ENCODE peak calls at places on chromosomes 16 and 17, in six cellular contexts. C is pancreas, Y is tibial nerve, J is cardiac muscle cell, R is mammary epithelial cell, X is GM12878. S is an unnamed sample.

GRCh38 chr17:61286449-61286848 is 113.2 kb upstream of the TBX2 start:
- DNase-seq in C (no peak), Y (no peak), J (no peak), R (no peak), X (no peak), S (no peak)

GRCh38 chr16:17273142-17273561 is 197.6 kb downstream of the XYLT1 start:
- DNase-seq in C (no peak), Y (no peak), J (no peak), R (peak), X (no peak), S (peak)

GRCh38 chr17:2050246-2050866 is 4.5 kb upstream of the HIC1 start:
- DNase-seq in C (peak), Y (no peak), J (peak), R (peak), X (no peak), S (peak)

GRCh38 chr17:50192873-50193274 is 8.6 kb downstream of the COL1A1 start:
- DNase-seq in C (no peak), Y (no peak), J (no peak), R (no peak), X (no peak), S (no peak)

GRCh38 chr17:8488491-8488890 is 52.8 kb downstream of the NDEL1 start:
- DNase-seq in C (no peak), Y (no peak), J (no peak), R (no peak), X (no peak), S (no peak)

GRCh38 chr16:81634380-81635121 is 144.5 kb upstream of the PLCG2 start:
- DNase-seq in C (no peak), Y (no peak), J (peak), R (no peak), X (no peak), S (no peak)

GRCh38 chr16:86377251-86378022 is 132.9 kb upstream of the FOXF1 start:
- DNase-seq in C (no peak), Y (no peak), J (peak), R (no peak), X (no peak), S (no peak)

GRCh38 chr16:81752225-81752875 is 26.7 kb upstream of the PLCG2 start:
- DNase-seq in C (no peak), Y (no peak), J (no peak), R (no peak), X (peak), S (no peak)

GRCh38 chr17:16406742-16407674 is 8.4 kb upstream of the TRPV2 start:
- DNase-seq in C (no peak), Y (no peak), J (peak), R (no peak), X (peak), S (no peak)

GRCh38 chr17:27565874-27566672 is 64.9 kb upstream of the LGALS9 start:
- DNase-seq in C (no peak), Y (no peak), J (no peak), R (no peak), X (no peak), S (no peak)

GRCh38 chr16:16021988-16022682 is 72.7 kb downstream of the ABCC1 start:
- DNase-seq in C (peak), Y (peak), J (peak), R (peak), X (no peak), S (peak)

GRCh38 chr17:1030684-1031557 is 34.0 kb downstream of the TIMM22 start:
- DNase-seq in C (peak), Y (peak), J (no peak), R (no peak), X (no peak), S (no peak)

GRCh38 chr16:58501242-58502131 is 1.5 kb downstream of the NDRG4 start:
- DNase-seq in C (peak), Y (no peak), J (peak), R (no peak), X (no peak), S (no peak)

GRCh38 chr17:19714542-19715411 is 1.6 kb downstream of the SLC47A2 start:
- DNase-seq in C (peak), Y (no peak), J (no peak), R (no peak), X (no peak), S (no peak)

GRCh38 chr16:86616906-86617305 is 38.6 kb downstream of the FOXL1 start:
- DNase-seq in C (no peak), Y (no peak), J (no peak), R (no peak), X (no peak), S (no peak)

GRCh38 chr17:28475151-28475900 is 1.9 kb downstream of the SLC13A2 start:
- DNase-seq in C (no peak), Y (no peak), J (no peak), R (no peak), X (no peak), S (no peak)

GRCh38 chr16:31129568-31130335 is 5.8 kb downstream of the PRSS8 start:
- DNase-seq in C (peak), Y (no peak), J (no peak), R (peak), X (no peak), S (no peak)

GRCh38 chr17:82134101-82134500 is 36.1 kb upstream of the FASN start:
- DNase-seq in C (no peak), Y (peak), J (no peak), R (peak), X (no peak), S (peak)

GRCh38 chr16:59527206-59527997 is 793.3 kb upstream of the GOT2 start:
- DNase-seq in C (no peak), Y (no peak), J (no peak), R (peak), X (no peak), S (peak)

GRCh38 chr16:47045023-47045422 is 71.5 kb upstream of the DNAJA2 start:
- DNase-seq in C (no peak), Y (no peak), J (no peak), R (no peak), X (no peak), S (no peak)

GRCh38 chr17:59914274-59914854 is 21.4 kb downstream of the RPS6KB1 start:
- DNase-seq in C (no peak), Y (no peak), J (peak), R (peak), X (no peak), S (peak)

GRCh38 chr16:80806957-80807356 is 2.6 kb upstream of the CDYL2 start:
- DNase-seq in C (no peak), Y (no peak), J (no peak), R (peak), X (no peak), S (peak)

GRCh38 chr16:30473231-30474061 is 904 bp downstream of the ITGAL start:
- DNase-seq in C (no peak), Y (no peak), J (no peak), R (no peak), X (no peak), S (no peak)

GRCh38 chr17:71902931-71903506 is 217.8 kb upstream of the SOX9 start:
- DNase-seq in C (no peak), Y (no peak), J (no peak), R (no peak), X (no peak), S (peak)

GRCh38 chr17:64661731-64661980 is 451 bp downstream of the SMURF2 start:
- DNase-seq in C (no peak), Y (peak), J (no peak), R (no peak), X (no peak), S (no peak)

GRCh38 chr16:22380529-22380928 is 6.1 kb upstream of the CDR2 start:
- DNase-seq in C (no peak), Y (no peak), J (no peak), R (no peak), X (no peak), S (no peak)

GRCh38 chr17:72452286-72453173 is 331.7 kb downstream of the SOX9 start:
- DNase-seq in C (no peak), Y (no peak), J (no peak), R (no peak), X (no peak), S (no peak)

GRCh38 chr17:45334231-45334630 is 17.4 kb upstream of the MAP3K14 start:
- DNase-seq in C (no peak), Y (no peak), J (no peak), R (no peak), X (no peak), S (no peak)

GRCh38 chr16:27980076-27980775 is 83.3 kb downstream of the GSG1L start:
- DNase-seq in C (no peak), Y (no peak), J (no peak), R (no peak), X (no peak), S (no peak)

GRCh38 chr16:27430923-27431484 is 29.0 kb downstream of the IL21R start:
- DNase-seq in C (no peak), Y (no peak), J (no peak), R (no peak), X (no peak), S (no peak)

GRCh38 chr17:31702040-31702439 is 157.0 kb downstream of the COPRS start:
- DNase-seq in C (no peak), Y (no peak), J (no peak), R (no peak), X (no peak), S (no peak)

GRCh38 chr16:83356266-83356665 is 451.5 kb upstream of the HSBP1 start:
- DNase-seq in C (no peak), Y (no peak), J (peak), R (peak), X (no peak), S (peak)

GRCh38 chr16:62225675-62226074 is 189.4 kb upstream of the CDH8 start:
- DNase-seq in C (peak), Y (peak), J (peak), R (peak), X (peak), S (peak)

GRCh38 chr16:68434654-68435210 is 13.6 kb downstream of the SMPD3 start:
- DNase-seq in C (no peak), Y (no peak), J (no peak), R (peak), X (no peak), S (peak)

GRCh38 chr16:20807822-20808207 is 1.5 kb downstream of the REXO5 start:
- DNase-seq in C (peak), Y (no peak), J (no peak), R (no peak), X (no peak), S (no peak)

GRCh38 chr16:79982356-79982755 is 381.8 kb upstream of the MAF start:
- DNase-seq in C (no peak), Y (no peak), J (no peak), R (no peak), X (no peak), S (no peak)

GRCh38 chr16:57846078-57846697 is 43.9 kb upstream of the KIFC3 start:
- DNase-seq in C (no peak), Y (no peak), J (no peak), R (no peak), X (no peak), S (no peak)

GRCh38 chr17:81984773-81985410 is 7.5 kb downstream of the ASPSCR1 start:
- DNase-seq in C (no peak), Y (no peak), J (no peak), R (no peak), X (no peak), S (no peak)

GRCh38 chr16:48811478-48811877 is 201.5 kb upstream of the N4BP1 start:
- DNase-seq in C (no peak), Y (no peak), J (no peak), R (no peak), X (no peak), S (no peak)

GRCh38 chr17:37736428-37736827 is 8.4 kb downstream of the HNF1B start:
- DNase-seq in C (no peak), Y (no peak), J (no peak), R (no peak), X (no peak), S (no peak)

GRCh38 chr17:37737971-37738370 is 6.9 kb downstream of the HNF1B start:
- DNase-seq in C (no peak), Y (no peak), J (no peak), R (no peak), X (no peak), S (peak)

GRCh38 chr17:37735165-37735564 is 9.7 kb downstream of the HNF1B start:
- DNase-seq in C (no peak), Y (no peak), J (no peak), R (no peak), X (no peak), S (no peak)

GRCh38 chr17:37740861-37741260 is 4.0 kb downstream of the HNF1B start:
- DNase-seq in C (no peak), Y (no peak), J (no peak), R (no peak), X (no peak), S (no peak)

GRCh38 chr17:37737081-37737480 is 7.8 kb downstream of the HNF1B start:
- DNase-seq in C (no peak), Y (no peak), J (no peak), R (no peak), X (no peak), S (peak)
- TF ChIP-seq CTCF in C (no peak), Y (no peak), J (no peak), R (peak), X (peak), S (peak)

GRCh38 chr17:38729368-38729885 is 714 bp upstream of the CISD3 start:
- DNase-seq in C (no peak), Y (no peak), J (no peak), R (no peak), X (no peak), S (no peak)
- TF ChIP-seq CTCF in C (no peak), Y (no peak), J (no peak), R (no peak), X (no peak), S (no peak)

DNA sequence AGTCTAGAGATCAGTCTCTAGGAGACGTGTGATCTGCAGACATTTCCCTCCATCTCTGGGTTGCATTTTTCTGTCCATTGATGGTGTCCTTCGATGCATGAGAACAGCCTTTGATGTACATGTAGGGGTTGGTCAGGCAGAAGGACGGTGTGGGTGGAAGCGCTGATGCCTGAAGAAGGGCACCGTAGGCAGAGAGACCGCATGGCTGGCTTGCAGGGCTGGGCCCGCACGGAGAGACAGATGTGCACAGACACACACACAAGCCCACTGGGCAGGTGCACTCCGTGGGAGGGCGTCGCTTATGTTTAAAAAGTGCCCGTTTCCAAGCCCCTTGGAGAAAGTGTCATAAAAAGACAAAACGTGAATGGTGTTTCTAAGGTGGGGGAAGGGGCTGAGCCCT is 15.7 kb upstream of the WFIKKN1 start:
- DNase-seq in C (no peak), Y (no peak), J (no peak), R (no peak), X (no peak), S (no peak)
- TF ChIP-seq CTCF in C (no peak), Y (no peak), J (no peak), R (no peak), X (no peak), S (no peak)

GRCh38 chr17:67605259-67605912 is 112.3 kb upstream of the NOL11 start:
- DNase-seq in C (peak), Y (no peak), J (no peak), R (no peak), X (no peak), S (no peak)

GRCh38 chr17:67601897-67602296 is 115.8 kb upstream of the NOL11 start:
- DNase-seq in C (no peak), Y (no peak), J (no peak), R (no peak), X (no peak), S (no peak)

GRCh38 chr17:67602974-67603373 is 114.8 kb upstream of the NOL11 start:
- DNase-seq in C (no peak), Y (no peak), J (peak), R (peak), X (no peak), S (peak)

GRCh38 chr17:67602439-67602838 is 115.3 kb upstream of the NOL11 start:
- DNase-seq in C (no peak), Y (no peak), J (peak), R (no peak), X (no peak), S (no peak)

DNA sequence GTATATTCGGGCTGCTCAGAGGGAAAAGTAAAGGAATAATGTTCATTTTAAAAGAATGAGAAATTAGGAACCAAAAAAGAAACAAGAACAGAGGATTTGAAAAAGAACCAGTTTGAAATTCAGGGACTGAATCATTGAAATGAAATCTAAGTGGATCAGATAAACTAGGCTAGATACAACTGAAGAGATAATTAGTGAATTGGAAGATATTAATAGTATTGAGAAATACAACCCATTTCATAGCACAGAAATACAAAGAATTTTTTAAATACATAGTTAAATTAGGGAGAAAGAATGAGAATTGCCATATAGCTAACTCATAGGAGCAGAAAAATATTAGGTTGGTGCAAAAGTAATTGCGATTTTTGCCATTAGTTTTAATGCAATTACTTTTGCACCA is 117.3 kb upstream of the NOL11 start:
- DNase-seq in C (no peak), Y (no peak), J (no peak), R (no peak), X (no peak), S (no peak)
- TF ChIP-seq CTCF in C (no peak), Y (no peak), J (no peak), R (no peak), X (no peak), S (no peak)

GRCh38 chr16:35908942-35909341 is 2449.5 kb downstream of the TP53TG3F start:
- DNase-seq in C (no peak), Y (no peak), J (no peak), R (no peak), X (no peak), S (no peak)
- TF ChIP-seq CTCF in C (no peak), Y (no peak), J (no peak), R (no peak), X (no peak), S (peak)

GRCh38 chr16:75491876-75492275 is 3.4 kb downstream of the CHST6 start:
- DNase-seq in C (peak), Y (no peak), J (peak), R (peak), X (no peak), S (no peak)
- TF ChIP-seq CTCF in C (no peak), Y (no peak), J (peak), R (peak), X (peak), S (peak)

GRCh38 chr16:50781043-50781442 is 39.2 kb downstream of the CYLD start:
- DNase-seq in C (no peak), Y (no peak), J (no peak), R (no peak), X (no peak), S (no peak)
- TF ChIP-seq CTCF in C (no peak), Y (no peak), J (no peak), R (peak), X (no peak), S (no peak)

DNA sequence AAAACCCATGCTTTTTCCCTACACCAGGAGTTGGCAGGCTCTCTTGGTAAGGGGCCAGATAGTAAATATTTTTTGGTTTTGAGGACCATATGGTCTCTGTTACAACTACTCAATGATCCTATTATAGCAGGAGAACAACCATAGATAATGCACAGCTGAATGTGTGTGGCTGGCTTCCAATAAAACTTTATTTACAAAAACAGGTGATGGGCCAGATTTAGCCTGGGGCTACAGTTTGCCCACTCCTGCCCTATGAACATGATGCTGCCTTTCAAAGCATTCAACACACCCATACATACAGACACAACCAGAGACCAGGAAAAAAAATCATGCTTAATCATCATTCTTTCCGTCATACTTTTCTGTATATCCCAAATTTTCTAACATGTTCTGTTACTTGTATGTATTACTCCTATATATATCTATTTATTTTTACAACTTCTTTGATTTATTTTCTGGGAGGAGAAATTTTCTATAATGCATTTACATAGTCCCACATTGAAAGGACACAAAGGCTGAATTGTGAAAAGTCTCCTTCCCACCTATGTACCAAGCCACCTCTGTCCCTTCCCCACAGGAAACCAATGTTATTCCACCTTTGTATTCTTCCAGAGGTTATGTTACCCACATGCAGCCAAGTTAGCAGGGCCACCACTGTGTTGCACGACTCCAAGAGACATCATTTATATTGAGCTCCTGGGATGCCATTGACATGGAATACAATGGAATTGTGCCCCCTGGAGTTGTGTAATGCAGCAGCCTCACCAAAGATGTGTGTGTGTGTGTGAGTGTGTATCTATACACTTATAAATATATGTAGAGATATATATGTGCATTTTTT is 21.9 kb upstream of the MSI2 start:
- DNase-seq in C (no peak), Y (no peak), J (no peak), R (no peak), X (no peak), S (no peak)
- TF ChIP-seq CTCF in C (no peak), Y (no peak), J (no peak), R (no peak), X (no peak), S (no peak)

GRCh38 chr17:46877466-46877865 is 26.1 kb downstream of the WNT9B start:
- DNase-seq in C (no peak), Y (no peak), J (no peak), R (no peak), X (no peak), S (no peak)

GRCh38 chr17:46876926-46877325 is 25.5 kb downstream of the WNT9B start:
- DNase-seq in C (no peak), Y (no peak), J (no peak), R (no peak), X (no peak), S (no peak)

GRCh38 chr17:46875849-46876352 is 24.5 kb downstream of the WNT9B start:
- DNase-seq in C (no peak), Y (no peak), J (no peak), R (no peak), X (no peak), S (no peak)

GRCh38 chr17:46874906-46875305 is 23.5 kb downstream of the WNT9B start:
- DNase-seq in C (peak), Y (no peak), J (no peak), R (no peak), X (no peak), S (no peak)

GRCh38 chr17:46876353-46876887 is 25.0 kb downstream of the WNT9B start:
- DNase-seq in C (peak), Y (no peak), J (no peak), R (peak), X (no peak), S (peak)
- TF ChIP-seq CTCF in C (peak), Y (no peak), J (peak), R (peak), X (peak), S (peak)

GRCh38 chr16:13919330-13919682 is 648 bp upstream of the ERCC4 start:
- DNase-seq in C (no peak), Y (no peak), J (peak), R (peak), X (no peak), S (peak)
- TF ChIP-seq CTCF in C (no peak), Y (no peak), J (no peak), R (peak), X (peak), S (no peak)